ENCODE peak calls at places on chromosomes 11 and 22, in eight cellular contexts. One of them, this sample, is unnamed.

GRCh38 chr11:104443387-104443786 is 279.4 kb upstream of the PDGFD start:
- DNase-seq in fibroblast of lung: no peak
- DNase-seq in psoas muscle: no peak
- DNase-seq in stromal cell of bone marrow: no peak
- DNase-seq in NCI-H1417: peak
- DNase-seq in OCI-LY7: no peak
- DNase-seq in NCI-H1436: no peak
- DNase-seq in Panc1: no peak
- DNase-seq in this sample: no peak

GRCh38 chr11:120516461-120517389 is 5.2 kb downstream of the GRIK4 start:
- DNase-seq in OCI-LY7: no peak
- DNase-seq in psoas muscle: peak
- DNase-seq in Panc1: no peak
- DNase-seq in fibroblast of lung: no peak
- DNase-seq in stromal cell of bone marrow: no peak
- DNase-seq in NCI-H1436: no peak
- DNase-seq in NCI-H1417: peak
- DNase-seq in this sample: no peak

GRCh38 chr11:32374261-32374711 is 61.1 kb downstream of the WT1 start:
- DNase-seq in stromal cell of bone marrow: no peak
- DNase-seq in OCI-LY7: peak
- DNase-seq in fibroblast of lung: peak
- DNase-seq in Panc1: peak
- DNase-seq in NCI-H1436: no peak
- DNase-seq in psoas muscle: no peak
- DNase-seq in NCI-H1417: peak
- DNase-seq in this sample: peak

GRCh38 chr11:64638017-64638664 is 47.1 kb downstream of the SLC22A12 start:
- DNase-seq in Panc1: no peak
- DNase-seq in stromal cell of bone marrow: no peak
- DNase-seq in fibroblast of lung: no peak
- DNase-seq in NCI-H1436: peak
- DNase-seq in psoas muscle: no peak
- DNase-seq in OCI-LY7: no peak
- DNase-seq in NCI-H1417: peak
- DNase-seq in this sample: no peak

GRCh38 chr22:38309614-38310517 is 7.4 kb downstream of the CSNK1E start:
- DNase-seq in stromal cell of bone marrow: no peak
- DNase-seq in NCI-H1417: no peak
- DNase-seq in psoas muscle: peak
- DNase-seq in NCI-H1436: no peak
- DNase-seq in OCI-LY7: no peak
- DNase-seq in fibroblast of lung: peak
- DNase-seq in Panc1: no peak
- DNase-seq in this sample: no peak

GRCh38 chr11:31870609-31871309 is 59.6 kb upstream of the PAX6 start:
- DNase-seq in psoas muscle: peak
- DNase-seq in NCI-H1436: peak
- DNase-seq in OCI-LY7: no peak
- DNase-seq in Panc1: peak
- DNase-seq in fibroblast of lung: peak
- DNase-seq in stromal cell of bone marrow: peak
- DNase-seq in NCI-H1417: peak
- DNase-seq in this sample: peak

GRCh38 chr22:35436421-35436820 is 36.5 kb downstream of the MCM5 start:
- DNase-seq in OCI-LY7: no peak
- DNase-seq in NCI-H1436: no peak
- DNase-seq in psoas muscle: no peak
- DNase-seq in NCI-H1417: no peak
- DNase-seq in fibroblast of lung: no peak
- DNase-seq in Panc1: no peak
- DNase-seq in stromal cell of bone marrow: no peak
- DNase-seq in this sample: no peak

GRCh38 chr11:103091024-103091423 is 936 bp downstream of the DCUN1D5 start:
- DNase-seq in psoas muscle: no peak
- DNase-seq in stromal cell of bone marrow: no peak
- DNase-seq in OCI-LY7: peak
- DNase-seq in fibroblast of lung: no peak
- DNase-seq in Panc1: no peak
- DNase-seq in NCI-H1436: no peak
- DNase-seq in NCI-H1417: peak
- DNase-seq in this sample: peak

GRCh38 chr11:116189378-116190170 is 583.2 kb downstream of the BUD13 start:
- DNase-seq in OCI-LY7: no peak
- DNase-seq in psoas muscle: no peak
- DNase-seq in stromal cell of bone marrow: no peak
- DNase-seq in fibroblast of lung: no peak
- DNase-seq in Panc1: no peak
- DNase-seq in NCI-H1436: no peak
- DNase-seq in NCI-H1417: no peak
- DNase-seq in this sample: no peak

GRCh38 chr22:42385691-42386090 is 46.5 kb downstream of the NFAM1 start:
- DNase-seq in Panc1: no peak
- DNase-seq in psoas muscle: no peak
- DNase-seq in NCI-H1417: no peak
- DNase-seq in fibroblast of lung: no peak
- DNase-seq in stromal cell of bone marrow: no peak
- DNase-seq in NCI-H1436: no peak
- DNase-seq in OCI-LY7: no peak
- DNase-seq in this sample: no peak

GRCh38 chr11:76802621-76803020 is 19.5 kb downstream of the TSKU start:
- DNase-seq in fibroblast of lung: no peak
- DNase-seq in psoas muscle: no peak
- DNase-seq in OCI-LY7: no peak
- DNase-seq in stromal cell of bone marrow: no peak
- DNase-seq in NCI-H1436: no peak
- DNase-seq in Panc1: no peak
- DNase-seq in NCI-H1417: no peak
- DNase-seq in this sample: no peak

GRCh38 chr11:120097721-120098385 is 40.1 kb downstream of the TRIM29 start:
- DNase-seq in NCI-H1436: no peak
- DNase-seq in psoas muscle: no peak
- DNase-seq in NCI-H1417: no peak
- DNase-seq in fibroblast of lung: no peak
- DNase-seq in OCI-LY7: no peak
- DNase-seq in Panc1: no peak
- DNase-seq in stromal cell of bone marrow: no peak
- DNase-seq in this sample: no peak

GRCh38 chr11:10499452-10500262 is 41.3 kb downstream of the RNF141 start:
- DNase-seq in Panc1: no peak
- DNase-seq in psoas muscle: no peak
- DNase-seq in NCI-H1417: no peak
- DNase-seq in NCI-H1436: no peak
- DNase-seq in stromal cell of bone marrow: peak
- DNase-seq in fibroblast of lung: peak
- DNase-seq in OCI-LY7: no peak
- DNase-seq in this sample: no peak

GRCh38 chr11:15166204-15166603 is 51.5 kb downstream of the INSC start:
- DNase-seq in NCI-H1417: no peak
- DNase-seq in psoas muscle: no peak
- DNase-seq in NCI-H1436: no peak
- DNase-seq in OCI-LY7: no peak
- DNase-seq in fibroblast of lung: no peak
- DNase-seq in Panc1: no peak
- DNase-seq in stromal cell of bone marrow: no peak
- DNase-seq in this sample: no peak

GRCh38 chr22:43433904-43434600 is 22.2 kb downstream of the MPPED1 start:
- DNase-seq in fibroblast of lung: no peak
- DNase-seq in OCI-LY7: no peak
- DNase-seq in NCI-H1417: no peak
- DNase-seq in psoas muscle: peak
- DNase-seq in NCI-H1436: no peak
- DNase-seq in Panc1: no peak
- DNase-seq in stromal cell of bone marrow: no peak
- DNase-seq in this sample: no peak

GRCh38 chr11:71086687-71087258 is 165.6 kb downstream of the SHANK2 start:
- DNase-seq in NCI-H1436: peak
- DNase-seq in OCI-LY7: peak
- DNase-seq in NCI-H1417: peak
- DNase-seq in psoas muscle: no peak
- DNase-seq in Panc1: no peak
- DNase-seq in stromal cell of bone marrow: no peak
- DNase-seq in fibroblast of lung: peak
- DNase-seq in this sample: peak

GRCh38 chr11:12272821-12273617 is 104.4 kb upstream of the PARVA start:
- DNase-seq in NCI-H1417: no peak
- DNase-seq in fibroblast of lung: no peak
- DNase-seq in NCI-H1436: no peak
- DNase-seq in psoas muscle: no peak
- DNase-seq in OCI-LY7: no peak
- DNase-seq in Panc1: no peak
- DNase-seq in stromal cell of bone marrow: no peak
- DNase-seq in this sample: no peak

GRCh38 chr22:30868663-30869385 is 99.8 kb downstream of the MORC2 start:
- DNase-seq in stromal cell of bone marrow: no peak
- DNase-seq in psoas muscle: peak
- DNase-seq in fibroblast of lung: peak
- DNase-seq in OCI-LY7: no peak
- DNase-seq in Panc1: no peak
- DNase-seq in NCI-H1436: no peak
- DNase-seq in NCI-H1417: peak
- DNase-seq in this sample: no peak

GRCh38 chr11:31641477-31642062 is 132.0 kb downstream of the ELP4 start:
- DNase-seq in OCI-LY7: peak
- DNase-seq in psoas muscle: no peak
- DNase-seq in Panc1: no peak
- DNase-seq in stromal cell of bone marrow: no peak
- DNase-seq in NCI-H1417: peak
- DNase-seq in fibroblast of lung: peak
- DNase-seq in NCI-H1436: peak
- DNase-seq in this sample: peak

GRCh38 chr11:79670846-79671245 is 230.0 kb upstream of the TENM4 start:
- DNase-seq in psoas muscle: no peak
- DNase-seq in fibroblast of lung: no peak
- DNase-seq in OCI-LY7: no peak
- DNase-seq in Panc1: no peak
- DNase-seq in stromal cell of bone marrow: no peak
- DNase-seq in NCI-H1417: peak
- DNase-seq in NCI-H1436: no peak
- DNase-seq in this sample: no peak

GRCh38 chr11:88378422-88379066 is 41.0 kb upstream of the CTSC start:
- DNase-seq in stromal cell of bone marrow: no peak
- DNase-seq in psoas muscle: no peak
- DNase-seq in fibroblast of lung: peak
- DNase-seq in NCI-H1417: no peak
- DNase-seq in Panc1: no peak
- DNase-seq in NCI-H1436: no peak
- DNase-seq in OCI-LY7: no peak
- DNase-seq in this sample: no peak

GRCh38 chr11:41459602-41460405 is at the start of gene LRRC4C:
- DNase-seq in Panc1: no peak
- DNase-seq in psoas muscle: no peak
- DNase-seq in fibroblast of lung: no peak
- DNase-seq in stromal cell of bone marrow: no peak
- DNase-seq in NCI-H1436: no peak
- DNase-seq in NCI-H1417: peak
- DNase-seq in OCI-LY7: no peak
- DNase-seq in this sample: no peak

GRCh38 chr11:65606876-65607613 is 7.0 kb downstream of the MAP3K11 start:
- DNase-seq in NCI-H1417: no peak
- DNase-seq in NCI-H1436: no peak
- DNase-seq in fibroblast of lung: peak
- DNase-seq in OCI-LY7: peak
- DNase-seq in psoas muscle: peak
- DNase-seq in Panc1: no peak
- DNase-seq in stromal cell of bone marrow: peak
- DNase-seq in this sample: no peak

GRCh38 chr11:2790581-2790925 is 90.8 kb upstream of the KCNQ1OT1 start:
- DNase-seq in psoas muscle: peak
- DNase-seq in NCI-H1436: no peak
- DNase-seq in fibroblast of lung: no peak
- DNase-seq in Panc1: no peak
- DNase-seq in NCI-H1417: no peak
- DNase-seq in stromal cell of bone marrow: no peak
- DNase-seq in OCI-LY7: no peak
- DNase-seq in this sample: no peak

GRCh38 chr11:71244116-71244815 is 8.1 kb downstream of the SHANK2 start:
- DNase-seq in NCI-H1417: no peak
- DNase-seq in OCI-LY7: no peak
- DNase-seq in psoas muscle: no peak
- DNase-seq in NCI-H1436: no peak
- DNase-seq in fibroblast of lung: peak
- DNase-seq in stromal cell of bone marrow: no peak
- DNase-seq in Panc1: no peak
- DNase-seq in this sample: no peak

GRCh38 chr11:13261600-13262061 is 16.0 kb upstream of the BMAL1 start:
- DNase-seq in NCI-H1417: no peak
- DNase-seq in OCI-LY7: no peak
- DNase-seq in stromal cell of bone marrow: peak
- DNase-seq in Panc1: peak
- DNase-seq in NCI-H1436: no peak
- DNase-seq in psoas muscle: peak
- DNase-seq in fibroblast of lung: peak
- DNase-seq in this sample: no peak

GRCh38 chr11:107359701-107360100 is 97.9 kb downstream of the CWF19L2 start:
- DNase-seq in NCI-H1417: no peak
- DNase-seq in OCI-LY7: no peak
- DNase-seq in NCI-H1436: no peak
- DNase-seq in psoas muscle: no peak
- DNase-seq in Panc1: no peak
- DNase-seq in stromal cell of bone marrow: no peak
- DNase-seq in fibroblast of lung: no peak
- DNase-seq in this sample: no peak

GRCh38 chr11:58788355-58789023 is 56.0 kb downstream of the GLYATL2 start:
- DNase-seq in psoas muscle: no peak
- DNase-seq in stromal cell of bone marrow: peak
- DNase-seq in Panc1: peak
- DNase-seq in fibroblast of lung: peak
- DNase-seq in NCI-H1417: peak
- DNase-seq in OCI-LY7: peak
- DNase-seq in NCI-H1436: peak
- DNase-seq in this sample: peak

GRCh38 chr22:24989135-24989534 is 36.6 kb downstream of the KIAA1671 start:
- DNase-seq in fibroblast of lung: no peak
- DNase-seq in OCI-LY7: no peak
- DNase-seq in NCI-H1417: no peak
- DNase-seq in Panc1: no peak
- DNase-seq in stromal cell of bone marrow: no peak
- DNase-seq in psoas muscle: no peak
- DNase-seq in NCI-H1436: no peak
- DNase-seq in this sample: no peak

GRCh38 chr22:50403701-50404101 is 60.6 kb downstream of the PPP6R2 start:
- DNase-seq in OCI-LY7: no peak
- DNase-seq in NCI-H1417: no peak
- DNase-seq in fibroblast of lung: peak
- DNase-seq in NCI-H1436: no peak
- DNase-seq in psoas muscle: peak
- DNase-seq in Panc1: no peak
- DNase-seq in stromal cell of bone marrow: no peak
- DNase-seq in this sample: no peak

GRCh38 chr22:41857860-41858199 is 24.9 kb downstream of the SREBF2 start:
- DNase-seq in NCI-H1417: no peak
- DNase-seq in NCI-H1436: no peak
- DNase-seq in fibroblast of lung: no peak
- DNase-seq in psoas muscle: no peak
- DNase-seq in OCI-LY7: no peak
- DNase-seq in stromal cell of bone marrow: no peak
- DNase-seq in Panc1: no peak
- DNase-seq in this sample: no peak

GRCh38 chr11:31903225-31904074 is 92.3 kb upstream of the PAX6 start:
- DNase-seq in Panc1: no peak
- DNase-seq in psoas muscle: no peak
- DNase-seq in NCI-H1417: no peak
- DNase-seq in fibroblast of lung: no peak
- DNase-seq in stromal cell of bone marrow: no peak
- DNase-seq in OCI-LY7: no peak
- DNase-seq in NCI-H1436: no peak
- DNase-seq in this sample: no peak

GRCh38 chr11:130849215-130849568 is 67.1 kb downstream of the SNX19 start:
- DNase-seq in Panc1: no peak
- DNase-seq in psoas muscle: no peak
- DNase-seq in NCI-H1436: no peak
- DNase-seq in NCI-H1417: no peak
- DNase-seq in fibroblast of lung: peak
- DNase-seq in stromal cell of bone marrow: peak
- DNase-seq in OCI-LY7: no peak
- DNase-seq in this sample: no peak